ENCODE peak calls at places on chromosomes 16 and 17, in eight cellular contexts. One of them, this sample, is unnamed.

GRCh38 chr17:44352922-44353655 is 8.0 kb downstream of the GRN start:
- DNase-seq in HCT116: no peak
- DNase-seq in A549: no peak
- DNase-seq in transverse colon: no peak
- DNase-seq in sigmoid colon: no peak
- DNase-seq in ovary: no peak
- DNase-seq in endothelial cell of umbilical vein: no peak
- DNase-seq in spleen: no peak
- DNase-seq in this sample: no peak

GRCh38 chr17:8359769-8360168 is 16.7 kb downstream of the KRABD2 start:
- DNase-seq in HCT116: no peak
- DNase-seq in A549: no peak
- DNase-seq in transverse colon: no peak
- DNase-seq in sigmoid colon: no peak
- DNase-seq in ovary: no peak
- DNase-seq in endothelial cell of umbilical vein: peak; percentile 95
- DNase-seq in spleen: no peak
- DNase-seq in this sample: no peak

GRCh38 chr17:48074322-48075054 is 26.3 kb downstream of the NFE2L1 start:
- DNase-seq in HCT116: peak; percentile 69
- DNase-seq in A549: peak; percentile 72
- DNase-seq in transverse colon: peak; percentile 84
- DNase-seq in sigmoid colon: peak; percentile 86
- DNase-seq in ovary: peak; percentile 85
- DNase-seq in endothelial cell of umbilical vein: peak; percentile 88
- DNase-seq in spleen: peak; percentile 79
- DNase-seq in this sample: peak; percentile 79

GRCh38 chr17:64019486-64020067 is 856 bp downstream of the ICAM2 start:
- DNase-seq in HCT116: no peak
- DNase-seq in A549: no peak
- DNase-seq in transverse colon: no peak
- DNase-seq in sigmoid colon: peak; percentile 12
- DNase-seq in ovary: no peak
- DNase-seq in endothelial cell of umbilical vein: no peak
- DNase-seq in spleen: no peak
- DNase-seq in this sample: no peak

GRCh38 chr16:23435500-23435899 is 17.5 kb downstream of the COG7 start:
- DNase-seq in HCT116: peak; percentile 49
- DNase-seq in A549: peak; percentile 74
- DNase-seq in transverse colon: peak; percentile 73
- DNase-seq in sigmoid colon: peak; percentile 74
- DNase-seq in ovary: peak; percentile 37
- DNase-seq in endothelial cell of umbilical vein: peak; percentile 81
- DNase-seq in spleen: peak; percentile 82
- DNase-seq in this sample: peak; percentile 63

GRCh38 chr16:88289001-88289400 is 93.8 kb upstream of the ZNF469 start:
- DNase-seq in HCT116: no peak
- DNase-seq in A549: no peak
- DNase-seq in transverse colon: no peak
- DNase-seq in sigmoid colon: no peak
- DNase-seq in ovary: no peak
- DNase-seq in endothelial cell of umbilical vein: no peak
- DNase-seq in spleen: no peak
- DNase-seq in this sample: no peak

GRCh38 chr16:31874354-31875111 is 926 bp downstream of the ZNF267 start:
- DNase-seq in HCT116: no peak
- DNase-seq in A549: peak; percentile 43
- DNase-seq in transverse colon: no peak
- DNase-seq in sigmoid colon: no peak
- DNase-seq in ovary: no peak
- DNase-seq in endothelial cell of umbilical vein: peak; percentile 62
- DNase-seq in spleen: no peak
- DNase-seq in this sample: no peak

GRCh38 chr17:43983515-43984411 is 20.7 kb upstream of the NAGS start:
- DNase-seq in HCT116: no peak
- DNase-seq in A549: no peak
- DNase-seq in transverse colon: peak; percentile 34
- DNase-seq in sigmoid colon: peak; percentile 68
- DNase-seq in ovary: no peak
- DNase-seq in endothelial cell of umbilical vein: no peak
- DNase-seq in spleen: no peak
- DNase-seq in this sample: no peak

GRCh38 chr17:75808549-75808904 is 23.9 kb downstream of the UNK start:
- DNase-seq in HCT116: no peak
- DNase-seq in A549: no peak
- DNase-seq in transverse colon: no peak
- DNase-seq in sigmoid colon: no peak
- DNase-seq in ovary: no peak
- DNase-seq in endothelial cell of umbilical vein: no peak
- DNase-seq in spleen: peak; percentile 18
- DNase-seq in this sample: no peak

GRCh38 chr16:4307215-4308037 is 8.4 kb upstream of the GLIS2 start:
- DNase-seq in HCT116: peak; percentile 92
- DNase-seq in A549: peak; percentile 87
- DNase-seq in transverse colon: peak; percentile 95
- DNase-seq in sigmoid colon: peak; percentile 97
- DNase-seq in ovary: peak; percentile 95
- DNase-seq in endothelial cell of umbilical vein: peak; percentile 88
- DNase-seq in spleen: peak; percentile 99
- DNase-seq in this sample: peak; percentile 88

GRCh38 chr16:10579965-10580918 is at the start of gene EMP2:
- DNase-seq in HCT116: peak; percentile 36
- DNase-seq in A549: peak; percentile 90
- DNase-seq in transverse colon: peak; percentile 87
- DNase-seq in sigmoid colon: peak; percentile 93
- DNase-seq in ovary: peak; percentile 91
- DNase-seq in endothelial cell of umbilical vein: peak; percentile 72
- DNase-seq in spleen: peak; percentile 78
- DNase-seq in this sample: peak; percentile 79

GRCh38 chr17:41906465-41907184 is 12.1 kb downstream of the ACLY start:
- DNase-seq in HCT116: no peak
- DNase-seq in A549: peak; percentile 65
- DNase-seq in transverse colon: no peak
- DNase-seq in sigmoid colon: no peak
- DNase-seq in ovary: no peak
- DNase-seq in endothelial cell of umbilical vein: no peak
- DNase-seq in spleen: no peak
- DNase-seq in this sample: no peak

GRCh38 chr16:10992112-10992511 is 47.7 kb downstream of the CLEC16A start:
- DNase-seq in HCT116: no peak
- DNase-seq in A549: no peak
- DNase-seq in transverse colon: no peak
- DNase-seq in sigmoid colon: no peak
- DNase-seq in ovary: no peak
- DNase-seq in endothelial cell of umbilical vein: no peak
- DNase-seq in spleen: no peak
- DNase-seq in this sample: no peak

GRCh38 chr17:30363715-30364202 is 15.0 kb upstream of the CPD start:
- DNase-seq in HCT116: no peak
- DNase-seq in A549: no peak
- DNase-seq in transverse colon: peak; percentile 46
- DNase-seq in sigmoid colon: no peak
- DNase-seq in ovary: no peak
- DNase-seq in endothelial cell of umbilical vein: no peak
- DNase-seq in spleen: peak; percentile 86
- DNase-seq in this sample: no peak

GRCh38 chr17:77375917-77376651 is 235.3 kb downstream of the SEC14L1 start:
- DNase-seq in HCT116: no peak
- DNase-seq in A549: no peak
- DNase-seq in transverse colon: peak; percentile 55
- DNase-seq in sigmoid colon: peak; percentile 78
- DNase-seq in ovary: peak; percentile 60
- DNase-seq in endothelial cell of umbilical vein: no peak
- DNase-seq in spleen: peak; percentile 91
- DNase-seq in this sample: no peak

GRCh38 chr17:18976201-18976600 is 24.2 kb downstream of the SLC5A10 start:
- DNase-seq in HCT116: no peak
- DNase-seq in A549: no peak
- DNase-seq in transverse colon: no peak
- DNase-seq in sigmoid colon: no peak
- DNase-seq in ovary: no peak
- DNase-seq in endothelial cell of umbilical vein: no peak
- DNase-seq in spleen: no peak
- DNase-seq in this sample: no peak

GRCh38 chr17:18978050-18978449 is 26.1 kb downstream of the SLC5A10 start:
- DNase-seq in HCT116: no peak
- DNase-seq in A549: no peak
- DNase-seq in transverse colon: no peak
- DNase-seq in sigmoid colon: no peak
- DNase-seq in ovary: no peak
- DNase-seq in endothelial cell of umbilical vein: no peak
- DNase-seq in spleen: no peak
- DNase-seq in this sample: no peak

GRCh38 chr17:18975597-18975996 is 23.6 kb downstream of the SLC5A10 start:
- DNase-seq in HCT116: no peak
- DNase-seq in A549: no peak
- DNase-seq in transverse colon: no peak
- DNase-seq in sigmoid colon: no peak
- DNase-seq in ovary: no peak
- DNase-seq in endothelial cell of umbilical vein: no peak
- DNase-seq in spleen: no peak
- DNase-seq in this sample: no peak

GRCh38 chr17:18977646-18978045 is 25.7 kb downstream of the SLC5A10 start:
- DNase-seq in HCT116: no peak
- DNase-seq in A549: no peak
- DNase-seq in transverse colon: no peak
- DNase-seq in sigmoid colon: no peak
- DNase-seq in ovary: no peak
- DNase-seq in endothelial cell of umbilical vein: no peak
- DNase-seq in spleen: no peak
- DNase-seq in this sample: no peak

DNA sequence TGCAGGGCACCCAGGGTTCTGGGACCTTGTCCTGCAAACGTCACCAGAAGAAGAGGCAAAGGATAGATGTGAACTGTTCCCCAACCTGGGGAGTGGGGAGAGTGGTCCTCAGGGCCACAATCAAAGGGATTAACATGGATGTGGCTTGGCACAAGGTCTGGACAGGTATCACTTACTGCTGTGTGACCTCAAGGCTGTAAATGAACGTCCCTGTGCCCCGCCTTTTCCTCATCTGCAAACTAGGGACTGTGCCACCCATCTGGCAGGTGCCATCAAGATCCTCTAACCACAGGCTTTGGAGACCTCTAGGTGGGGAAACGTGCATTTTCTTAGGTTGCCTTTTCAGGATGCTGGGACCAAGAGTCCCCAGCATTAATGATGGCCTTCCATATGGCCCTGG is 25.1 kb downstream of the SLC5A10 start:
- DNase-seq in HCT116: no peak
- DNase-seq in A549: no peak
- DNase-seq in transverse colon: no peak
- DNase-seq in sigmoid colon: no peak
- DNase-seq in ovary: no peak
- DNase-seq in endothelial cell of umbilical vein: no peak
- DNase-seq in spleen: no peak
- DNase-seq in this sample: no peak
- TF ChIP-seq POLR2A in HCT116: no peak
- TF ChIP-seq POLR2A in A549: no peak
- TF ChIP-seq POLR2A in transverse colon: no peak
- TF ChIP-seq POLR2A in sigmoid colon: no peak
- TF ChIP-seq POLR2A in ovary: no peak
- TF ChIP-seq POLR2A in endothelial cell of umbilical vein: no peak
- TF ChIP-seq POLR2A in spleen: no peak
- TF ChIP-seq POLR2A in this sample: no peak

DNA sequence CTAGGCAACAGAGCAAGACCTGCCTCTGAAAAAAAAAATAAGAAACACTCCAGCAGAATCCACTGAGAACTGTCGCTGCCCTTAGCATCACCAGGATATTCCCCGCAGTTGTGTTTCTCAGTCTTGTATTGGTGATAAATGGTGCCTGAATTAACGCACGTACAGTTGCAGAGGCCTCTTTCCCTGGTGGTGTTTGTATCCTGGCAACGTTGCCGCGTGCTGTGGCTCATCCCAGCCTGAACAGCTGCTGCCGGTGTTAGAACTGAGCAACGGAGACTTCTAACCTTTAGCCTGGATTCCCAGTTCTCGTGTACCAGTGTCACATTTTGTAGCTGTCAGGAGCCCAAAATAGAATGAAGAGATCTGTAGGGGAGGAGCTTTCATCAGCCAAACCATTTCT is 4.8 kb downstream of the MLYCD start:
- DNase-seq in HCT116: no peak
- DNase-seq in A549: no peak
- DNase-seq in transverse colon: peak; percentile 25
- DNase-seq in sigmoid colon: peak; percentile 91
- DNase-seq in ovary: peak; percentile 57
- DNase-seq in endothelial cell of umbilical vein: no peak
- DNase-seq in spleen: no peak
- DNase-seq in this sample: no peak
- TF ChIP-seq POLR2A in HCT116: no peak
- TF ChIP-seq POLR2A in A549: no peak
- TF ChIP-seq POLR2A in transverse colon: no peak
- TF ChIP-seq POLR2A in sigmoid colon: no peak
- TF ChIP-seq POLR2A in ovary: no peak
- TF ChIP-seq POLR2A in endothelial cell of umbilical vein: no peak
- TF ChIP-seq POLR2A in spleen: no peak
- TF ChIP-seq POLR2A in this sample: no peak

GRCh38 chr17:2054740-2055493 is at the start of gene HIC1:
- DNase-seq in HCT116: no peak
- DNase-seq in A549: peak; percentile 92
- DNase-seq in transverse colon: peak; percentile 77
- DNase-seq in sigmoid colon: peak; percentile 91
- DNase-seq in ovary: peak; percentile 87
- DNase-seq in endothelial cell of umbilical vein: peak; percentile 75
- DNase-seq in spleen: peak; percentile 95
- DNase-seq in this sample: peak; percentile 65
- TF ChIP-seq POLR2A in HCT116: no peak
- TF ChIP-seq POLR2A in A549: no peak
- TF ChIP-seq POLR2A in transverse colon: peak; percentile 74
- TF ChIP-seq POLR2A in sigmoid colon: peak; percentile 49
- TF ChIP-seq POLR2A in ovary: peak; percentile 84
- TF ChIP-seq POLR2A in endothelial cell of umbilical vein: peak; percentile 70
- TF ChIP-seq POLR2A in spleen: no peak
- TF ChIP-seq POLR2A in this sample: peak; percentile 62

GRCh38 chr17:58083491-58084316 is 485 bp downstream of the DYNLL2 start:
- DNase-seq in HCT116: no peak
- DNase-seq in A549: peak; percentile 65
- DNase-seq in transverse colon: peak; percentile 74
- DNase-seq in sigmoid colon: peak; percentile 86
- DNase-seq in ovary: peak; percentile 58
- DNase-seq in endothelial cell of umbilical vein: peak; percentile 43
- DNase-seq in spleen: peak; percentile 94
- DNase-seq in this sample: peak; percentile 23

GRCh38 chr17:58085039-58085715 is 2.0 kb downstream of the DYNLL2 start:
- DNase-seq in HCT116: no peak
- DNase-seq in A549: no peak
- DNase-seq in transverse colon: no peak
- DNase-seq in sigmoid colon: no peak
- DNase-seq in ovary: no peak
- DNase-seq in endothelial cell of umbilical vein: no peak
- DNase-seq in spleen: no peak
- DNase-seq in this sample: no peak

GRCh38 chr17:58082341-58082869 is 814 bp upstream of the DYNLL2 start:
- DNase-seq in HCT116: no peak
- DNase-seq in A549: no peak
- DNase-seq in transverse colon: no peak
- DNase-seq in sigmoid colon: no peak
- DNase-seq in ovary: no peak
- DNase-seq in endothelial cell of umbilical vein: no peak
- DNase-seq in spleen: no peak
- DNase-seq in this sample: no peak

GRCh38 chr17:58082870-58083490 is at the start of gene DYNLL2:
- DNase-seq in HCT116: peak; percentile 76
- DNase-seq in A549: peak; percentile 97
- DNase-seq in transverse colon: peak; percentile 94
- DNase-seq in sigmoid colon: peak; percentile 97
- DNase-seq in ovary: peak; percentile 93
- DNase-seq in endothelial cell of umbilical vein: peak; percentile 78
- DNase-seq in spleen: peak; percentile 97
- DNase-seq in this sample: peak; percentile 86

GRCh38 chr17:58084317-58084981 is 1.2 kb downstream of the DYNLL2 start:
- DNase-seq in HCT116: peak; percentile 56
- DNase-seq in A549: peak; percentile 65
- DNase-seq in transverse colon: peak; percentile 47
- DNase-seq in sigmoid colon: peak; percentile 85
- DNase-seq in ovary: peak; percentile 47
- DNase-seq in endothelial cell of umbilical vein: peak; percentile 32
- DNase-seq in spleen: peak; percentile 77
- DNase-seq in this sample: peak; percentile 46
- TF ChIP-seq POLR2A in HCT116: no peak
- TF ChIP-seq POLR2A in A549: no peak
- TF ChIP-seq POLR2A in transverse colon: no peak
- TF ChIP-seq POLR2A in sigmoid colon: no peak
- TF ChIP-seq POLR2A in ovary: no peak
- TF ChIP-seq POLR2A in endothelial cell of umbilical vein: no peak
- TF ChIP-seq POLR2A in spleen: no peak
- TF ChIP-seq POLR2A in this sample: no peak